ENCODE peak calls at places on chromosomes 3 and 15, in four cellular contexts. One of them, this sample, is unnamed.

GRCh38 chr3:154050766-154051165 is 70.4 kb upstream of the ARHGEF26 start:
- DNase-seq in putamen: no peak
- DNase-seq in cardiac septum: no peak
- DNase-seq in NCI-H774: no peak
- DNase-seq in this sample: no peak

GRCh38 chr15:38216763-38217162 is 35.9 kb upstream of the SPRED1 start:
- DNase-seq in putamen: no peak
- DNase-seq in cardiac septum: no peak
- DNase-seq in NCI-H774: no peak
- DNase-seq in this sample: no peak

GRCh38 chr15:76199106-76200082 is 111.9 kb downstream of the ETFA start:
- DNase-seq in putamen: no peak
- DNase-seq in cardiac septum: peak; percentile 86
- DNase-seq in NCI-H774: no peak
- DNase-seq in this sample: peak; percentile 91

GRCh38 chr3:31377045-31377642 is 155.6 kb upstream of the STT3B start:
- DNase-seq in putamen: no peak
- DNase-seq in cardiac septum: no peak
- DNase-seq in NCI-H774: no peak
- DNase-seq in this sample: no peak

GRCh38 chr3:60281970-60282369 is 969.3 kb downstream of the FHIT start:
- DNase-seq in putamen: no peak
- DNase-seq in cardiac septum: no peak
- DNase-seq in NCI-H774: no peak
- DNase-seq in this sample: no peak

GRCh38 chr3:106628407-106628806 is 748.8 kb upstream of the CCDC54 start:
- DNase-seq in putamen: no peak
- DNase-seq in cardiac septum: no peak
- DNase-seq in NCI-H774: no peak
- DNase-seq in this sample: no peak

GRCh38 chr3:9253327-9253726 is 3.9 kb upstream of the SRGAP3 start:
- DNase-seq in putamen: no peak
- DNase-seq in cardiac septum: no peak
- DNase-seq in NCI-H774: no peak
- DNase-seq in this sample: no peak

GRCh38 chr3:50503504-50503903 is at the start of gene CACNA2D2:
- DNase-seq in putamen: no peak
- DNase-seq in cardiac septum: peak; percentile 81
- DNase-seq in NCI-H774: peak; percentile 11
- DNase-seq in this sample: no peak

GRCh38 chr3:39506863-39507262 is 39.4 kb downstream of the MOBP start:
- DNase-seq in putamen: no peak
- DNase-seq in cardiac septum: no peak
- DNase-seq in NCI-H774: no peak
- DNase-seq in this sample: no peak

GRCh38 chr3:108183178-108183577 is 39.0 kb downstream of the IFT57 start:
- DNase-seq in putamen: no peak
- DNase-seq in cardiac septum: no peak
- DNase-seq in NCI-H774: no peak
- DNase-seq in this sample: no peak

GRCh38 chr3:197189633-197190032 is 108.8 kb downstream of the DLG1 start:
- DNase-seq in putamen: no peak
- DNase-seq in cardiac septum: no peak
- DNase-seq in NCI-H774: no peak
- DNase-seq in this sample: no peak

GRCh38 chr15:101198820-101199219 is 53.0 kb downstream of the CHSY1 start:
- DNase-seq in putamen: no peak
- DNase-seq in cardiac septum: no peak
- DNase-seq in NCI-H774: no peak
- DNase-seq in this sample: no peak

GRCh38 chr3:88142094-88142624 is 7.6 kb upstream of the C3orf38 start:
- DNase-seq in putamen: no peak
- DNase-seq in cardiac septum: no peak
- DNase-seq in NCI-H774: no peak
- DNase-seq in this sample: no peak

GRCh38 chr3:72481542-72481941 is 366.7 kb downstream of the SHQ1 start:
- DNase-seq in putamen: no peak
- DNase-seq in cardiac septum: no peak
- DNase-seq in NCI-H774: no peak
- DNase-seq in this sample: no peak

GRCh38 chr3:55327131-55327920 is 159.8 kb downstream of the WNT5A start:
- DNase-seq in putamen: no peak
- DNase-seq in cardiac septum: no peak
- DNase-seq in NCI-H774: no peak
- DNase-seq in this sample: no peak

GRCh38 chr3:79016587-79017380 is 751.0 kb downstream of the ROBO1 start:
- DNase-seq in putamen: no peak
- DNase-seq in cardiac septum: no peak
- DNase-seq in NCI-H774: no peak
- DNase-seq in this sample: no peak

GRCh38 chr3:157498374-157498773 is 4.8 kb downstream of the VEPH1 start:
- DNase-seq in putamen: no peak
- DNase-seq in cardiac septum: no peak
- DNase-seq in NCI-H774: no peak
- DNase-seq in this sample: no peak

GRCh38 chr15:62190257-62190656 is 25.2 kb upstream of the C2CD4B start:
- DNase-seq in putamen: no peak
- DNase-seq in cardiac septum: no peak
- DNase-seq in NCI-H774: no peak
- DNase-seq in this sample: no peak

GRCh38 chr3:56799251-56799882 is 2.4 kb downstream of the ARHGEF3 start:
- DNase-seq in putamen: peak; percentile 83
- DNase-seq in cardiac septum: no peak
- DNase-seq in NCI-H774: peak; percentile 41
- DNase-seq in this sample: no peak

GRCh38 chr15:43776101-43776717 is 557 bp downstream of the ELL3 start:
- DNase-seq in putamen: no peak
- DNase-seq in cardiac septum: no peak
- DNase-seq in NCI-H774: no peak
- DNase-seq in this sample: no peak

GRCh38 chr3:14031271-14031670 is 93.4 kb downstream of the CHCHD4 start:
- DNase-seq in putamen: no peak
- DNase-seq in cardiac septum: no peak
- DNase-seq in NCI-H774: no peak
- DNase-seq in this sample: no peak

GRCh38 chr3:134847349-134847748 is 52.3 kb downstream of the EPHB1 start:
- DNase-seq in putamen: no peak
- DNase-seq in cardiac septum: peak; percentile 17
- DNase-seq in NCI-H774: no peak
- DNase-seq in this sample: no peak

GRCh38 chr3:23743141-23743784 is 62.5 kb upstream of the UBE2E1 start:
- DNase-seq in putamen: no peak
- DNase-seq in cardiac septum: no peak
- DNase-seq in NCI-H774: no peak
- DNase-seq in this sample: no peak

GRCh38 chr3:4061201-4061600 is 242.0 kb upstream of the SETMAR start:
- DNase-seq in putamen: no peak
- DNase-seq in cardiac septum: no peak
- DNase-seq in NCI-H774: no peak
- DNase-seq in this sample: no peak

GRCh38 chr15:31263751-31264533 is 62.7 kb upstream of the KLF13 start:
- DNase-seq in putamen: peak; percentile 50
- DNase-seq in cardiac septum: peak; percentile 95
- DNase-seq in NCI-H774: peak; percentile 69
- DNase-seq in this sample: peak; percentile 89

GRCh38 chr3:4586381-4586780 is 93.2 kb downstream of the ITPR1 start:
- DNase-seq in putamen: no peak
- DNase-seq in cardiac septum: no peak
- DNase-seq in NCI-H774: no peak
- DNase-seq in this sample: no peak

GRCh38 chr3:186320862-186321568 is 41.0 kb downstream of the DGKG start:
- DNase-seq in putamen: no peak
- DNase-seq in cardiac septum: no peak
- DNase-seq in NCI-H774: no peak
- DNase-seq in this sample: no peak

GRCh38 chr3:6540981-6541380 is 319.9 kb upstream of the GRM7 start:
- DNase-seq in putamen: no peak
- DNase-seq in cardiac septum: no peak
- DNase-seq in NCI-H774: no peak
- DNase-seq in this sample: no peak

GRCh38 chr3:170531557-170532335 is 54.1 kb downstream of the SLC7A14 start:
- DNase-seq in putamen: no peak
- DNase-seq in cardiac septum: no peak
- DNase-seq in NCI-H774: no peak
- DNase-seq in this sample: no peak

GRCh38 chr3:183324083-183324482 is 71.0 kb downstream of the B3GNT5 start:
- DNase-seq in putamen: no peak
- DNase-seq in cardiac septum: no peak
- DNase-seq in NCI-H774: no peak
- DNase-seq in this sample: no peak

GRCh38 chr3:140953028-140953960 is 11.7 kb downstream of the SLC25A36 start:
- DNase-seq in putamen: no peak
- DNase-seq in cardiac septum: no peak
- DNase-seq in NCI-H774: no peak
- DNase-seq in this sample: no peak